ENCODE peak calls at places on chromosomes 13 and 19, in eight cellular contexts. N is substantia nigra; P is effector memory CD8-positive, alpha-beta T cell; K is EL; L is HT-29; X is NCI-H2029; T is fibroblast of the conjunctiva; W is stimulated activated naive CD4-positive, alpha-beta T cell. I is an unnamed sample.

GRCh38 chr19:2214253-2214652 is 21.9 kb downstream of the PLEKHJ1 start:
- DNase-seq in N (no peak), P (no peak), K (no peak), L (no peak), X (no peak), T (no peak), W (no peak), I (no peak)

GRCh38 chr19:58407658-58408151 is 744 bp upstream of the ZNF584 start:
- DNase-seq in N (no peak), P (no peak), K (no peak), L (no peak), X (no peak), T (no peak), W (no peak), I (no peak)

GRCh38 chr19:35295792-35296462 is 4.0 kb downstream of the MAG start:
- DNase-seq in N (no peak), P (peak), K (no peak), L (no peak), X (no peak), T (no peak), W (peak), I (no peak)

GRCh38 chr19:48735031-48735615 is 5.3 kb downstream of the RASIP1 start:
- DNase-seq in N (no peak), P (no peak), K (peak), L (peak), X (no peak), T (no peak), W (no peak), I (no peak)

GRCh38 chr19:10501971-10502523 is 1.1 kb downstream of the KEAP1 start:
- DNase-seq in N (peak), P (peak), K (peak), L (peak), X (peak), T (no peak), W (no peak), I (no peak)

GRCh38 chr13:113095146-113096051 is 10.2 kb upstream of the F7 start:
- DNase-seq in N (no peak), P (no peak), K (no peak), L (no peak), X (no peak), T (no peak), W (no peak), I (no peak)

GRCh38 chr13:113742000-113742441 is 17.0 kb upstream of the TMEM255B start:
- DNase-seq in N (peak), P (no peak), K (peak), L (peak), X (no peak), T (peak), W (peak), I (peak)

GRCh38 chr13:36242761-36243160 is 28.4 kb upstream of the SOHLH2 start:
- DNase-seq in N (no peak), P (no peak), K (no peak), L (no peak), X (no peak), T (no peak), W (no peak), I (no peak)

GRCh38 chr13:56378566-56378965 is 762.2 kb upstream of the PRR20A start:
- DNase-seq in N (no peak), P (no peak), K (no peak), L (no peak), X (no peak), T (no peak), W (no peak), I (no peak)

GRCh38 chr19:18852634-18853033 is 20.9 kb downstream of the UPF1 start:
- DNase-seq in N (no peak), P (no peak), K (no peak), L (no peak), X (no peak), T (no peak), W (no peak), I (peak)

GRCh38 chr13:94620286-94620896 is 18.7 kb downstream of the GPR180 start:
- DNase-seq in N (no peak), P (no peak), K (peak), L (peak), X (peak), T (no peak), W (peak), I (peak)

GRCh38 chr13:110590577-110590976 is 24.8 kb upstream of the NAXD start:
- DNase-seq in N (no peak), P (no peak), K (no peak), L (peak), X (no peak), T (no peak), W (no peak), I (no peak)

GRCh38 chr19:48918801-48919247 is 14.7 kb upstream of the DHDH start:
- DNase-seq in N (no peak), P (no peak), K (peak), L (peak), X (no peak), T (no peak), W (no peak), I (no peak)

GRCh38 chr13:26656919-26657318 is 99.4 kb downstream of the WASF3 start:
- DNase-seq in N (no peak), P (no peak), K (no peak), L (peak), X (no peak), T (no peak), W (no peak), I (no peak)

GRCh38 chr13:52812941-52813340 is 35.5 kb downstream of the PCDH8 start:
- DNase-seq in N (no peak), P (no peak), K (no peak), L (no peak), X (no peak), T (no peak), W (no peak), I (no peak)

GRCh38 chr19:48354332-48354992 is 9.3 kb downstream of the TMEM143 start:
- DNase-seq in N (no peak), P (no peak), K (no peak), L (peak), X (no peak), T (no peak), W (no peak), I (no peak)

GRCh38 chr19:19098084-19098702 is 34.4 kb downstream of the SLC25A42 start:
- DNase-seq in N (no peak), P (no peak), K (no peak), L (peak), X (no peak), T (no peak), W (no peak), I (no peak)

GRCh38 chr19:5345895-5346386 is 5.3 kb upstream of the PTPRS start:
- DNase-seq in N (no peak), P (no peak), K (peak), L (no peak), X (no peak), T (no peak), W (no peak), I (no peak)

GRCh38 chr13:75587679-75588078 is 38.1 kb downstream of the UCHL3 start:
- DNase-seq in N (no peak), P (no peak), K (no peak), L (no peak), X (peak), T (no peak), W (no peak), I (no peak)

GRCh38 chr13:44523176-44524017 is 52.7 kb downstream of the TSC22D1 start:
- DNase-seq in N (no peak), P (no peak), K (peak), L (peak), X (no peak), T (peak), W (no peak), I (no peak)

GRCh38 chr13:77833331-77833863 is 85.2 kb downstream of the EDNRB start:
- DNase-seq in N (no peak), P (no peak), K (no peak), L (no peak), X (no peak), T (peak), W (no peak), I (no peak)

GRCh38 chr13:114296448-114296847 is 15.0 kb downstream of the UPF3A start:
- DNase-seq in N (no peak), P (no peak), K (no peak), L (no peak), X (no peak), T (no peak), W (no peak), I (no peak)